ENCODE peak calls at places on chromosomes 16 and 17, in five cellular contexts. Y is A673, F is H9, P is GM20000, Z is colonic mucosa. M is an unnamed sample.

GRCh38 chr16:22291860-22292692 is 5.1 kb upstream of the POLR3E start:
- DNase-seq in P (no peak), F (no peak), Z (no peak), Y (no peak), M (no peak)

GRCh38 chr17:67194134-67194533 is 50.9 kb downstream of the HELZ start:
- DNase-seq in Y (no peak), F (no peak), P (no peak), Z (no peak), M (no peak)

GRCh38 chr16:28090646-28091377 is 27.3 kb upstream of the GSG1L start:
- DNase-seq in F (peak; percentile 88), P (no peak), Y (no peak), Z (no peak), M (no peak)

GRCh38 chr16:11498683-11499082 is 88.0 kb downstream of the LITAF start:
- DNase-seq in Y (no peak), Z (no peak), F (no peak), P (no peak), M (no peak)

GRCh38 chr16:70778901-70779309 is 22.1 kb downstream of the VAC14 start:
- DNase-seq in Z (peak; percentile 48), F (peak; percentile 86), Y (peak; percentile 89), P (no peak), M (no peak)

GRCh38 chr17:82035956-82036633 is 1.4 kb downstream of the DCXR start:
- DNase-seq in F (no peak), Y (no peak), Z (no peak), P (no peak), M (no peak)

GRCh38 chr17:41067281-41067680 is 1.6 kb upstream of the KRTAP2-4 start:
- DNase-seq in Y (no peak), P (no peak), F (no peak), Z (no peak), M (no peak)

GRCh38 chr17:81277938-81278693 is 17.0 kb downstream of the SLC38A10 start:
- DNase-seq in P (no peak), Z (no peak), F (no peak), Y (no peak), M (no peak)

GRCh38 chr17:6577686-6578263 is 21.4 kb upstream of the PITPNM3 start:
- DNase-seq in F (no peak), P (no peak), Y (no peak), Z (peak; percentile 82), M (no peak)

GRCh38 chr16:61030616-61031015 is 1005.6 kb downstream of the CDH8 start:
- DNase-seq in Y (no peak), P (no peak), Z (no peak), F (no peak), M (no peak)

GRCh38 chr17:4583796-4584124 is 569 bp upstream of the SMTNL2 start:
- DNase-seq in Z (no peak), P (no peak), F (peak; percentile 75), Y (peak; percentile 73), M (no peak)

DNA sequence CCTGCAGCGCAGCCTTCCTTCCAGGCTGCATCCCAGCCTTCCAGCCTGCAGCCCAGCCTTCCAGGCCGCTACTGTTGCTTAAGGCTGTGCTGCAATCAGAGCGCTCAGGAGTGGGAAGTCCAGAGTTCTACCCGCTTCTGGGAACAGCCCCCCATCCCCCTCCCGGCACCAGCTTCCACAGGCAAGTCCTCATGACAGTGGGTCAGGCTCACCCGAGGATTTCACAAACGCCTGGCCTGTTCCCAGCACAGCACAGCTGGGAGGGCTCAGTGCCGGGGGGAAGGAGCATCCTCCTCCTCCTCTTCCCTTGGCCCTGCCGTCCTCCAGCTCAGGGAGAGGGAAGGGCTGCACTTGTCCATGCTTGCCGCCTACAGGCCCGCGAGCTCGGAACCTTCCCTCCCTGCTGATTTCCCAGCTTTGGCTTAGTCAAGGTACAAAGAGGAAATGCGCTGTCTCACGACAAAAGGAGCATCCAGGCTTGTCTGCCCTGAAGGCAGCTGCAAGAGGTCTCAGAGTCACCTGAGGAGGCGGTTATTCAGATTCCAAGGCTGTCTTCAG is 8.3 kb downstream of the SOCS3 start:
- DNase-seq in P (no peak), Z (peak; percentile 84), F (peak; percentile 95), Y (no peak), M (no peak)
- TF ChIP-seq CTCF in P (no peak), Z (no peak), F (peak; percentile 25), Y (no peak), M (no peak)

DNA sequence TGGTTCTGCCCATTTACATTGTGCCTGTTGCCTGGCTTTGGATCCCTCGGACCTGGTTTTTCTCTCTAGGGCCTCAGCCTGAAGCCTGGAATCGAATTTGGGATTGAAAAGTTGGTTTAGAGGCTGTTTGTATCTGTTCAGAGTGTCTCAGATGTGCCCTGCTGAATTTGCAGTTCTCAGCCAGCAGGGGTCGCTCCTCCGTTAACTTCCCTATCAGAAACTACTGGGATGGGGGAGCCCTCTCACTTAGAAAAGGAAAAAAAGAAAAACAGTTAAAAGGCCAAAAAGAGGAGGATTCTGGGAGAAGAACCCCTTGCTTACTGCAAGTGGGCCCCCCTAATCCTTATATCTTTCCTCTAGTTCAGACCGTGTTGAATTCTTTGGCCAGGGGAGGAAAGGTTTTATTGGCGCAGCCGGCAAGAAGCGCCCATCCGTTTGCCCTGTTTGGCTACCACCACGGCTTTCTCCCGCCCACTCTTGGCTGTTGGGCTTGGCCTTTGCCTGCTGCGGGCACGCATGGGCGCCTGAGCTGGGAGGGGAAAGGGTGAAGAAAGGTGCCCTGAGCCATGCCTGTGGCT is 8.7 kb downstream of the FZD2 start:
- DNase-seq in Z (no peak), P (no peak), F (peak; percentile 40), Y (no peak), M (no peak)
- TF ChIP-seq CTCF in Z (no peak), P (no peak), F (peak; percentile 71), Y (peak; percentile 33), M (peak; percentile 60)

GRCh38 chr16:83878838-83879237 is 20.1 kb upstream of the MLYCD start:
- DNase-seq in F (no peak), P (no peak), Z (no peak), Y (peak; percentile 71), M (peak; percentile 39)
- TF ChIP-seq CTCF in F (peak; percentile 79), P (no peak), Z (no peak), Y (peak; percentile 63), M (peak; percentile 49)

GRCh38 chr16:50466170-50466569 is 82.0 kb upstream of the NKD1 start:
- DNase-seq in Z (no peak), F (no peak), Y (no peak), P (no peak), M (no peak)

GRCh38 chr16:50467559-50467942 is 80.6 kb upstream of the NKD1 start:
- DNase-seq in Y (no peak), P (no peak), Z (no peak), F (no peak), M (no peak)

GRCh38 chr16:50463581-50464324 is 84.4 kb upstream of the NKD1 start:
- DNase-seq in Z (no peak), P (no peak), Y (no peak), F (no peak), M (no peak)

GRCh38 chr16:50462793-50463507 is 85.2 kb upstream of the NKD1 start:
- DNase-seq in Z (no peak), F (no peak), P (no peak), Y (no peak), M (no peak)

GRCh38 chr16:50464325-50465290 is 83.6 kb upstream of the NKD1 start:
- DNase-seq in Z (no peak), P (no peak), F (no peak), Y (no peak), M (no peak)
- TF ChIP-seq CTCF in Z (no peak), P (no peak), F (peak; percentile 61), Y (no peak), M (peak; percentile 34)

DNA sequence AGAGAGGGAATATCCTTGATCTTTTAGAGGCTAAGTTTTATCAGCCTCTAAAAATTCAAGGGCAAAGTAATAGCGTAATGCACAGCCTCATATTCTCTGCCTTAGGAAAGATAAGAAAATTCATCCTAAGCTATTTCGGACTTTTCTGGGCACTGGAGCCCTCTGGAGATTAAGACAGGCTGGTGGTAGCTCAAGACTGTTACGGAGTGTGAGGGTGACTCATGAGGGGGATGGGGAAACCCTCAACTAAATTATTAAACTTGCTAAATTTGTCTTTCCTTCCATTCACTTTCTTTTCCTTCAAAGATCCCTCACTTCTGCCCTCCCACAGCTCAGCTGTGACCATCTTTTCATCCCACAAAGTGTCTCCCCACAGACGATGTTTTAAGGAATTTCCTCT is 73.3 kb downstream of the RPH3AL start:
- DNase-seq in Z (no peak), Y (no peak), F (no peak), P (no peak), M (no peak)
- TF ChIP-seq CTCF in Z (no peak), Y (no peak), F (no peak), P (no peak), M (no peak)

GRCh38 chr16:2529961-2530628 is 1.1 kb downstream of the CEMP1 start:
- DNase-seq in F (no peak), Y (no peak), P (no peak), Z (no peak), M (no peak)

GRCh38 chr16:2527784-2528100 is 3.5 kb downstream of the CEMP1 start:
- DNase-seq in F (no peak), Y (no peak), P (no peak), Z (no peak), M (no peak)

GRCh38 chr16:2530629-2531318 is 434 bp downstream of the CEMP1 start:
- DNase-seq in Y (no peak), F (no peak), Z (peak; percentile 24), P (no peak), M (no peak)

GRCh38 chr16:2528161-2529060 is 2.8 kb downstream of the CEMP1 start:
- DNase-seq in Z (no peak), Y (no peak), P (no peak), F (no peak), M (no peak)

DNA sequence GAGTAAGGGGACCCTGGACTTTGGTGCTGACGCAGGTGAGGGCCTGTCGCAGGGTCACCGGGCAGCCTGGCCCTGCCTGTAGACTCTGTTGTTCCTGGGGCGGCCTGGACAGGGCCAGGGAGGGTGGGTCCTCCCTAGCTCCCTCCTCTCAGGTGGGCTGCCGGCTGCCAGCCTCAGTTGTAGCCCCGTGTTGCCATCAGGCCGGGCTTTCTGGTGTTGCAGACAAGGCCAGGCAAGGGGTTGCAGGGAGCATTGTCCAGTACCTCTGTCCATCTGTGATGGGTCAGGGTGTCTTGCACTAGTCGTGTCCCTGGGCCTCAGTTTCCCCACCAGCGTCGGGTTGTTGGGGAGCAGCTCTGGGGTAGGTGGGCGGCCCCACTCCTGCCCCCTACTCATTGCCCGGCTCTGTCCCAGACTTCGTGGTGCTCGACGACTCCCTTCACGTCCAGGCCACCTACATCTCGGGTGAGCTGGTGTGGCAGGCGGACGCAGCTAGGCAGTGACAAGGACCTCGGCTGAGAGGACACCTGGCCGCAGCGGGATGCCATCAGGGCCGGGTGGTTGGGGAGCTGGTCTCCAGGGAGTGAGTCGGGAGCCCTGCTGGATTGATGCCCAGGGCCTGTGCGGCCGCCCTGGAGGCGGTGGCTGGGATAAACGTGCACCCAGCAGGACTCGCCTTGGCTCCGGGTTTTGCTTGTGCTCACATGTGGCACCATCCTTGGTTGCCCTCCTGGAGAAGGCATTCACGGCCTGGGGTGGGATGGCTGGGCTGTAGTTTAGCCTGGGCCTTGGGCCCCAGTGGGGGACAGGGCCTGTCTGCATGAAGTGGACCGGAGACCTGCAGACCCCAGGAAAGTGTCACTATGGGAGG is 1.9 kb downstream of the CEMP1 start:
- DNase-seq in F (no peak), Y (peak; percentile 37), P (no peak), Z (no peak), M (no peak)
- TF ChIP-seq CTCF in F (peak; percentile 39), Y (no peak), P (no peak), Z (no peak), M (no peak)

M was measured in Calu3.